ENCODE peak calls at places on chromosomes 3 and 15, in five cellular contexts. F is breast epithelium, H is HL-60, I is brain microvascular endothelial cell, D is body of pancreas. E is an unnamed sample.

GRCh38 chr3:104598848-104599501 is 767.7 kb upstream of the ALCAM start:
- DNase-seq in F (no peak), H (no peak), I (no peak), D (peak; percentile 20), E (no peak)

GRCh38 chr3:177760803-177761202 is 563.5 kb upstream of the TBL1XR1 start:
- DNase-seq in F (no peak), H (no peak), I (no peak), D (no peak), E (no peak)

GRCh38 chr3:110685630-110686029 is 386.0 kb upstream of the NECTIN3 start:
- DNase-seq in F (no peak), H (no peak), I (no peak), D (no peak), E (no peak)

GRCh38 chr3:114319453-114319852 is 25.6 kb downstream of the TIGIT start:
- DNase-seq in F (no peak), H (no peak), I (peak; percentile 77), D (no peak), E (no peak)

GRCh38 chr3:134328147-134328591 is 46.1 kb downstream of the AMOTL2 start:
- DNase-seq in F (no peak), H (no peak), I (peak; percentile 87), D (no peak), E (no peak)

GRCh38 chr15:69074843-69075224 is 60.3 kb downstream of the NOX5 start:
- DNase-seq in F (no peak), H (no peak), I (no peak), D (no peak), E (no peak)

GRCh38 chr3:159619341-159619885 is 369.2 kb upstream of the IL12A start:
- DNase-seq in F (no peak), H (no peak), I (peak; percentile 33), D (no peak), E (no peak)

GRCh38 chr3:104032283-104032682 is 1334.4 kb upstream of the ALCAM start:
- DNase-seq in F (no peak), H (no peak), I (peak; percentile 53), D (no peak), E (no peak)

GRCh38 chr3:165895919-165896318 is 58.7 kb upstream of the BCHE start:
- DNase-seq in F (no peak), H (no peak), I (peak; percentile 9), D (no peak), E (no peak)

GRCh38 chr3:45807133-45807532 is 10.8 kb upstream of the SLC6A20 start:
- DNase-seq in F (no peak), H (no peak), I (no peak), D (no peak), E (no peak)

DNA sequence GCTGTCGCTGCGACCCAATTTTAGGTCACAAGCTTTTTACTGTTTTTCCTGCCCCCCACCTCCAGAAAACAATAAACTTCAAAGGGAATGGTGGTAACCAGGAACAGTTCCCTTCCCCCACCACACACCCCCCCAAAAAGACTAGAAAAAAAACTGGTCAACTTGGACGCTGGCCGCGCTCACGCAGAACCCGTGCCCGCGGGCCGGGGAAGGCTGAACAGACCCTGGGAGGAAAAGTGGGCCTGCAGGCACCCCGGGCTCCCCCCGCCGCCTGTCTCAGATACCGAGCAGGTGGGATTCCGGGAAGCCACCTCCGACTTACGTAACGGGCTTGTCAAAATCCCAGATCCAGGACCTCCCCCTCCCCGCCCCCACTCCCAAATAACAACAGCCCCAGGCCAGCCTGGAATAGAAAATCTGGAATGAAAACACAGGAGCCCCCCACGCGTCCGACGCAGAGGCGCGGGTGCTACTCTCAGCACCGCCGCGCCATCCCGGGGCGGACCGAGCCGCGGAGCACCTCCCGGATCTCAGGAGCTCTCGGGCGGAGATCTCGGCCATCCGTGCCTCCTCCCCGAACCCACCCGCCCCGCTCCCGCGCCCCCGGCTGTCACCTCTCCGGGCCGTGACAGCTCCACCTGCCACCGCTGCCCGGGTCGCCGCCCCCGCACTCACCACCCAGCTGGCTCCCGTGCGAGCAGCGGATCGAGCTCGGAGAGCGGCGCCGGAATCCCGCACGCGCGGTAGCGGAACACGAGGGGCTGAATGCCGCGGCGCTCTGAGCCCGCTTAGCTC is 561 bp downstream of the DENND4A start:
- DNase-seq in F (peak; percentile 44), H (no peak), I (peak; percentile 25), D (peak; percentile 81), E (no peak)
- TF ChIP-seq CTCF in F (no peak), H (no peak), I (no peak), D (no peak), E (no peak)

DNA sequence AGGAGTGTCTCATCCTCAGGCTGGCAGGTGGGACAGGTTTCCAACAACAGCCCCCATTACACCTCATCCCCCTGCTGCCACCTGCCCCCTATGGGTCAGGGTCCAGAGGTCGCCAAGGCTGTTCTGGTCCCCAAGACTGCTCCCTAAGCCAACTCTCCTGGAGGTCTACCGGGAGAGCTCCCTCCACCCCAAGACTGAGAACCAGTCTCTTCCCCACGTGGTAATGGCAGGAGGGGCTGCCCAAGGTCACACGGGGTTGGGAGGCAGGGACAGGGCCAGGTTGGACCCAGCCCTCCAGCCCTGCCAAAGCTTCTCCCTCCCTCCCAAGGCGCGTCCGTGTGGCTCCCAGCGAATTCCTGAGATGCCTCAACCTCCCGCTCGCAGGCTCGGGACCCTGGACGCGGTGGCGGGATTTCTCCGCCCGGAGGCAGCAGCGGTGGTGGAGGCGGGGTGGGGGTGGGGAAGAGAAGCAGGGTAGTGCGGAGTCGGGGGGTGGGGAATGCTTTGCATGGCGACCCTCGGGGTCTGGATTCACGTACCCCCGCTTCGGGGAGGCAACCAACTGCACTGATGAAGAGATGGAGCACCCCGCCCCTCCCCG is 80.1 kb downstream of the IQSEC1 start:
- DNase-seq in F (no peak), H (no peak), I (no peak), D (peak; percentile 69), E (no peak)
- TF ChIP-seq CTCF in F (no peak), H (no peak), I (no peak), D (no peak), E (peak; percentile 30)

DNA sequence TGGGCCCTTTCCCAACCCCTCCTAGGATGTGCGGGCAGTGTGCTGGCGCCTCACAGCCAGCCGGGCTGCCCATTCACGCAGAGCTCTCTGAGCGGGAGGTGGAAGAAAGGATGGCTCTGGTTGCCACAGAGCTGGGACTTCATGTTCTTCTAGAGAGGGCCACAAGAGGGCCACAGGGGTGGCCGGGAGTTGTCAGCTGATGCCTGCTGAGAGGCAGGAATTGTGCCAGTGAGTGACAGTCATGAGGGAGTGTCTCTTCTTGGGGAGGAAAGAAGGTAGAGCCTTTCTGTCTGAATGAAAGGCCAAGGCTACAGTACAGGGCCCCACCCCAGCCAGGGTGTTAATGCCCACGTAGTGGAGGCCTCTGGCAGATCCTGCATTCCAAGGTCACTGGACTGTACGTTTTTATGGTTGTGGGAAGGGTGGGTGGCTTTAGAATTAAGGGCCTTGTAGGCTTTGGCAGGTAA is 8.3 kb downstream of the FAM131A start:
- DNase-seq in F (peak; percentile 75), H (peak; percentile 69), I (peak; percentile 53), D (peak; percentile 72), E (no peak)
- TF ChIP-seq CTCF in F (peak; percentile 47), H (peak; percentile 46), I (peak; percentile 78), D (peak; percentile 9), E (peak; percentile 76)

GRCh38 chr15:74240002-74240568 is 4.0 kb downstream of the CCDC33 start:
- DNase-seq in F (peak; percentile 31), H (no peak), I (peak; percentile 57), D (peak; percentile 94), E (no peak)
- TF ChIP-seq CTCF in F (no peak), H (no peak), I (peak; percentile 63), D (peak; percentile 59), E (peak; percentile 81)

E was measured in chondrocyte.